ENCODE peak calls at places on chromosome 6, in ten cellular contexts. M, S, C, R, B, L, T, Z, F and O are unnamed samples.

GRCh38 chr6:99024089-99024488 is 76.3 kb upstream of the FBXL4 start:
- DNase-seq in M (no peak), S (no peak), C (no peak), R (no peak), B (no peak), L (no peak), T (no peak), Z (no peak), F (no peak), O (no peak)

GRCh38 chr6:15502451-15503345 is 160.1 kb downstream of the DTNBP1 start:
- DNase-seq in M (no peak), S (no peak), C (no peak), R (peak; percentile 30), B (no peak), L (no peak), T (no peak), Z (no peak), F (no peak), O (no peak)

GRCh38 chr6:138428943-138429616 is 25.1 kb downstream of the HEBP2 start:
- DNase-seq in M (no peak), S (peak; percentile 50), C (peak; percentile 21), R (peak; percentile 78), B (peak; percentile 41), L (no peak), T (peak; percentile 24), Z (peak; percentile 41), F (peak; percentile 67), O (no peak)

GRCh38 chr6:87756858-87757257 is 54.8 kb upstream of the AKIRIN2 start:
- DNase-seq in M (no peak), S (no peak), C (no peak), R (peak; percentile 87), B (no peak), L (no peak), T (peak; percentile 93), Z (peak; percentile 57), F (no peak), O (peak; percentile 80)

GRCh38 chr6:8155259-8156012 is 53.1 kb upstream of the EEF1E1 start:
- DNase-seq in M (no peak), S (no peak), C (no peak), R (no peak), B (no peak), L (no peak), T (no peak), Z (no peak), F (no peak), O (no peak)

GRCh38 chr6:83252717-83253116 is 59.6 kb downstream of the RWDD2A start:
- DNase-seq in M (no peak), S (no peak), C (no peak), R (peak; percentile 55), B (no peak), L (no peak), T (peak; percentile 20), Z (peak; percentile 51), F (no peak), O (no peak)

GRCh38 chr6:77015350-77015749 is 447.9 kb downstream of the HTR1B start:
- DNase-seq in M (no peak), S (no peak), C (no peak), R (peak; percentile 59), B (no peak), L (no peak), T (peak; percentile 20), Z (no peak), F (no peak), O (peak; percentile 16)

GRCh38 chr6:107419747-107420146 is 39.6 kb downstream of the PDSS2 start:
- DNase-seq in M (no peak), S (no peak), C (no peak), R (peak; percentile 21), B (no peak), L (no peak), T (no peak), Z (no peak), F (no peak), O (no peak)

GRCh38 chr6:90256698-90257485 is 39.8 kb downstream of the BACH2 start:
- DNase-seq in M (no peak), S (peak; percentile 73), C (no peak), R (peak; percentile 67), B (peak; percentile 74), L (no peak), T (peak; percentile 71), Z (peak; percentile 30), F (no peak), O (no peak)

GRCh38 chr6:72946766-72947165 is 278.5 kb downstream of the KHDC1L start:
- DNase-seq in M (no peak), S (no peak), C (no peak), R (peak; percentile 86), B (no peak), L (no peak), T (no peak), Z (peak; percentile 18), F (no peak), O (no peak)

GRCh38 chr6:85065831-85066230 is 301.4 kb upstream of the TBX18 start:
- DNase-seq in M (no peak), S (no peak), C (no peak), R (no peak), B (no peak), L (no peak), T (no peak), Z (no peak), F (no peak), O (no peak)

GRCh38 chr6:168864541-168865495 is 388.8 kb downstream of the THBS2 start:
- DNase-seq in M (no peak), S (no peak), C (no peak), R (no peak), B (no peak), L (no peak), T (no peak), Z (no peak), F (no peak), O (no peak)

GRCh38 chr6:67606905-67607828 is 1027.9 kb upstream of the ADGRB3 start:
- DNase-seq in M (no peak), S (no peak), C (no peak), R (peak; percentile 39), B (no peak), L (no peak), T (no peak), Z (no peak), F (no peak), O (no peak)

GRCh38 chr6:109373333-109373732 is 8.9 kb downstream of the CD164 start:
- DNase-seq in M (no peak), S (no peak), C (no peak), R (no peak), B (no peak), L (no peak), T (no peak), Z (no peak), F (no peak), O (no peak)

GRCh38 chr6:168045141-168045691 is 33.8 kb downstream of the FRMD1 start:
- DNase-seq in M (no peak), S (no peak), C (no peak), R (no peak), B (no peak), L (no peak), T (no peak), Z (no peak), F (no peak), O (no peak)

GRCh38 chr6:2979819-2980464 is 8.6 kb upstream of the SERPINB6 start:
- DNase-seq in M (no peak), S (no peak), C (no peak), R (peak; percentile 70), B (no peak), L (no peak), T (peak; percentile 14), Z (no peak), F (no peak), O (no peak)

GRCh38 chr6:40302856-40303449 is 284.2 kb downstream of the LRFN2 start:
- DNase-seq in M (no peak), S (no peak), C (no peak), R (no peak), B (no peak), L (no peak), T (no peak), Z (no peak), F (no peak), O (no peak)

GRCh38 chr6:105753184-105754097 is 332.7 kb upstream of the PRDM1 start:
- DNase-seq in M (no peak), S (no peak), C (peak; percentile 31), R (no peak), B (no peak), L (no peak), T (peak; percentile 87), Z (peak; percentile 24), F (no peak), O (no peak)

GRCh38 chr6:137496909-137497721 is 2.9 kb upstream of the OLIG3 start:
- DNase-seq in M (no peak), S (no peak), C (no peak), R (no peak), B (peak; percentile 11), L (no peak), T (no peak), Z (no peak), F (no peak), O (no peak)

GRCh38 chr6:64602993-64603392 is 967.4 kb downstream of the PHF3 start:
- DNase-seq in M (no peak), S (no peak), C (no peak), R (no peak), B (no peak), L (no peak), T (no peak), Z (no peak), F (no peak), O (no peak)
- H3K27ac ChIP-seq in M (no peak overlapping the region), S (no peak overlapping the region), C (no peak overlapping the region), R (no peak overlapping the region), B (no peak overlapping the region), L (no peak overlapping the region), T (no peak overlapping the region), Z (no peak overlapping the region), F (no peak overlapping the region), O (no peak overlapping the region)

GRCh38 chr6:5050009-5050408 is 35.1 kb upstream of the PPP1R3G start:
- DNase-seq in M (no peak), S (no peak), C (no peak), R (no peak), B (no peak), L (no peak), T (no peak), Z (no peak), F (no peak), O (peak; percentile 45)
- H3K9me3 ChIP-seq in M (no peaks in the 10 kb centered on the region), S (no peaks in the 10 kb centered on the region), C (no peaks in the 10 kb centered on the region), R (no peaks in the 10 kb centered on the region), B (no peaks in the 10 kb centered on the region), L (peaks cover 21% of the 10 kb centered on the region), T (no peaks in the 10 kb centered on the region), Z (peaks cover 9% of the 10 kb centered on the region), F (peaks cover 12% of the 10 kb centered on the region), O (no peaks in the 10 kb centered on the region)

GRCh38 chr6:30121446-30122065 is 8.7 kb upstream of the TRIM31 start:
- DNase-seq in M (no peak), S (no peak), C (no peak), R (no peak), B (no peak), L (no peak), T (no peak), Z (no peak), F (no peak), O (no peak)
- H3K27me3 ChIP-seq in M (no peaks in the 10 kb centered on the region), S (no peaks in the 10 kb centered on the region), C (no peaks in the 10 kb centered on the region), R (peaks cover 50% of the 10 kb centered on the region), B (no peaks in the 10 kb centered on the region), L (peaks cover 75% of the 10 kb centered on the region), T (no peaks in the 10 kb centered on the region), Z (peaks cover 16% of the 10 kb centered on the region), F (peaks cover 50% of the 10 kb centered on the region), O (no peaks in the 10 kb centered on the region)

GRCh38 chr6:163539101-163539762 is 124.7 kb downstream of the QKI start:
- DNase-seq in M (no peak), S (no peak), C (no peak), R (no peak), B (no peak), L (no peak), T (no peak), Z (no peak), F (no peak), O (no peak)
- H3K27ac ChIP-seq in M (no peak overlapping the region), S (no peak overlapping the region), C (no peak overlapping the region), R (no peak overlapping the region), B (no peak overlapping the region), L (peak overlapping the region; percentile 43), T (no peak overlapping the region), Z (no peak overlapping the region), F (no peak overlapping the region), O (no peak overlapping the region)

GRCh38 chr6:19150307-19150706 is 686.9 kb upstream of the ID4 start:
- DNase-seq in M (no peak), S (no peak), C (no peak), R (no peak), B (no peak), L (no peak), T (no peak), Z (no peak), F (no peak), O (no peak)
- H3K9me3 ChIP-seq in M (no peaks in the 10 kb centered on the region), S (no peaks in the 10 kb centered on the region), C (no peaks in the 10 kb centered on the region), R (no peaks in the 10 kb centered on the region), B (no peaks in the 10 kb centered on the region), L (no peaks in the 10 kb centered on the region), T (no peaks in the 10 kb centered on the region), Z (no peaks in the 10 kb centered on the region), F (no peaks in the 10 kb centered on the region), O (no peaks in the 10 kb centered on the region)